ENCODE peak calls at places on chromosomes 7 and 10, in nine cellular contexts. I is COR-L47; Y is activated naive CD8-positive, alpha-beta T cell treated with anti-CD3 and anti-CD28 coated beads, Interleukin-2, amount 50 U/mL, for 24 hours; X is activated naive CD4-positive, alpha-beta T cell treated with Interleukin-2 at 50 U/mL for 16 hours; T is GM23248; H is hypothalamus; M is stimulated activated CD4-positive, alpha-beta T cell treated with anti-CD3 and anti-CD28 coated beads, Interleukin-12 subunit alpha, Interleukin-12 subunit beta, amount 100 ng/mL, for 24 hours; R is CD4-positive, alpha-beta T cell; J is HFFc6. N is an unnamed sample.

GRCh38 chr7:14936530-14936929 is 34.0 kb upstream of the DGKB start:
- DNase-seq in M (no peak), H (peak), R (no peak), X (no peak), J (no peak), Y (no peak), I (no peak), T (peak), N (no peak)

GRCh38 chr10:132678436-132679216 is 107.3 kb downstream of the NKX6-2 start:
- DNase-seq in R (no peak), H (no peak), T (no peak), I (no peak), Y (no peak), X (no peak), J (no peak), M (no peak), N (no peak)

GRCh38 chr10:100713049-100713858 is 32.1 kb upstream of the PAX2 start:
- DNase-seq in J (no peak), H (no peak), T (peak), X (no peak), Y (no peak), R (no peak), M (no peak), I (no peak), N (no peak)

GRCh38 chr10:5291501-5292195 is 73.1 kb upstream of the UCN3 start:
- DNase-seq in H (no peak), I (no peak), Y (no peak), X (peak), T (peak), R (peak), M (no peak), J (peak), N (peak)

GRCh38 chr10:19788075-19788686 is 28.1 kb upstream of the PLXDC2 start:
- DNase-seq in H (no peak), T (peak), I (no peak), X (no peak), R (no peak), M (no peak), Y (peak), J (peak), N (peak)

GRCh38 chr7:816751-817671 is 15.3 kb upstream of the SUN1 start:
- DNase-seq in M (no peak), Y (peak), R (no peak), J (no peak), T (peak), I (no peak), X (peak), H (no peak), N (peak)

GRCh38 chr10:123272171-123272570 is 118.0 kb downstream of the BUB3 start:
- DNase-seq in M (no peak), X (no peak), J (no peak), H (no peak), I (no peak), T (peak), Y (no peak), R (no peak), N (no peak)

GRCh38 chr10:43197834-43198681 is 59.8 kb downstream of the CSGALNACT2 start:
- DNase-seq in T (peak), J (no peak), I (no peak), X (peak), H (no peak), R (no peak), M (no peak), Y (peak), N (no peak)

GRCh38 chr7:113710310-113711106 is 208.3 kb downstream of the PPP1R3A start:
- DNase-seq in Y (peak), T (peak), M (no peak), R (peak), J (peak), I (peak), H (no peak), X (peak), N (peak)

GRCh38 chr7:74480861-74481417 is 27.2 kb downstream of the GTF2IRD1 start:
- DNase-seq in J (peak), T (peak), Y (no peak), I (no peak), X (no peak), M (no peak), H (no peak), R (no peak), N (no peak)

GRCh38 chr7:15947749-15948148 is 261.3 kb upstream of the MEOX2 start:
- DNase-seq in M (no peak), I (no peak), Y (no peak), X (no peak), J (no peak), T (peak), H (no peak), R (no peak), N (no peak)

GRCh38 chr7:141073173-141073640 is 657 bp upstream of the TMEM178B start:
- DNase-seq in R (no peak), Y (peak), I (peak), H (peak), T (peak), M (no peak), X (peak), J (no peak), N (peak)

GRCh38 chr10:68471063-68471585 is 649 bp downstream of the DNA2 start:
- DNase-seq in T (no peak), J (no peak), M (no peak), I (no peak), R (no peak), X (no peak), Y (no peak), H (no peak), N (no peak)

GRCh38 chr10:119274519-119275045 is 67.2 kb downstream of the GRK5 start:
- DNase-seq in J (no peak), I (no peak), T (no peak), X (no peak), Y (no peak), R (no peak), M (no peak), H (no peak), N (no peak)

GRCh38 chr7:67636363-67637355 is 640.0 kb downstream of the TYW1 start:
- DNase-seq in I (no peak), Y (no peak), R (no peak), J (no peak), X (no peak), M (no peak), H (no peak), T (no peak), N (no peak)

GRCh38 chr7:90345548-90346319 is 782 bp upstream of the GTPBP10 start:
- DNase-seq in R (no peak), H (no peak), M (no peak), T (peak), Y (no peak), X (no peak), J (peak), I (no peak), N (peak)

GRCh38 chr10:88525371-88526079 is 57.6 kb downstream of the RNLS start:
- DNase-seq in H (no peak), R (no peak), J (peak), M (no peak), X (no peak), I (no peak), T (peak), Y (no peak), N (no peak)

GRCh38 chr10:51867956-51868355 is 168.6 kb upstream of the CSTF2T start:
- DNase-seq in R (no peak), M (no peak), H (no peak), J (peak), Y (no peak), T (peak), I (no peak), X (no peak), N (no peak)

GRCh38 chr7:124799448-124799847 is 33.9 kb upstream of the GPR37 start:
- DNase-seq in M (no peak), X (no peak), H (no peak), R (no peak), Y (no peak), I (no peak), J (no peak), T (no peak), N (no peak)

GRCh38 chr7:142833174-142834027 is 21.5 kb upstream of the EPHB6 start:
- DNase-seq in M (no peak), R (no peak), H (no peak), J (no peak), Y (no peak), I (no peak), T (peak), X (no peak), N (no peak)

GRCh38 chr7:139771001-139771956 is 6.5 kb downstream of the HIPK2 start:
- DNase-seq in H (no peak), X (no peak), T (peak), J (peak), R (no peak), I (no peak), Y (no peak), M (no peak), N (no peak)

GRCh38 chr7:131218727-131219128 is 108.9 kb upstream of the MKLN1 start:
- DNase-seq in M (no peak), J (no peak), I (no peak), H (no peak), Y (no peak), X (no peak), R (no peak), T (no peak), N (no peak)

GRCh38 chr7:48971173-48971572 is 46.8 kb downstream of the CDC14C start:
- DNase-seq in X (no peak), I (no peak), Y (no peak), R (no peak), H (no peak), J (no peak), T (no peak), M (no peak), N (no peak)

GRCh38 chr10:96889415-96890171 is 57.5 kb downstream of the LCOR start:
- DNase-seq in I (no peak), X (no peak), M (no peak), R (no peak), T (no peak), Y (no peak), J (no peak), H (no peak), N (no peak)

N was measured in activated CD8-positive, alpha-beta T cell treated with anti-CD3 and anti-CD28 coated beads, Interleukin-2, amount 10 ng/mL, durations not matched to agents 7 days and 5 days.